ENCODE peak calls at places on chromosomes 13 and 19, in seven cellular contexts. T is SK-N-SH; Y is H9; J is cardiac muscle cell; V is CD4-positive, alpha-beta memory T cell; H is Peyer's patch; P is esophagus squamous epithelium. U is an unnamed sample.

GRCh38 chr19:58568731-58569130 is 4.4 kb downstream of the MZF1 start:
- DNase-seq in T (no peak), Y (no peak), J (no peak), V (no peak), H (peak), P (no peak), U (no peak)

GRCh38 chr19:29850482-29850881 is 38.7 kb downstream of the CCNE1 start:
- DNase-seq in T (no peak), Y (no peak), J (no peak), V (no peak), H (no peak), P (no peak), U (no peak)

GRCh38 chr19:11457115-11457514 is 21.7 kb downstream of the PRKCSH start:
- DNase-seq in T (peak), Y (no peak), J (no peak), V (no peak), H (no peak), P (no peak), U (no peak)

GRCh38 chr19:9839415-9839814 is 4.3 kb downstream of the PIN1 start:
- DNase-seq in T (no peak), Y (no peak), J (no peak), V (no peak), H (no peak), P (no peak), U (no peak)

GRCh38 chr19:49954933-49955332 is 6.0 kb downstream of the SIGLEC11 start:
- DNase-seq in T (no peak), Y (no peak), J (no peak), V (no peak), H (no peak), P (no peak), U (no peak)

GRCh38 chr13:95535243-95535642 is 17.3 kb upstream of the CLDN10 start:
- DNase-seq in T (no peak), Y (no peak), J (no peak), V (no peak), H (no peak), P (no peak), U (no peak)

GRCh38 chr13:58134012-58134411 is 502.5 kb downstream of the PCDH17 start:
- DNase-seq in T (no peak), Y (no peak), J (no peak), V (no peak), H (no peak), P (no peak), U (no peak)

GRCh38 chr13:93325303-93326297 is 99.0 kb downstream of the GPC6 start:
- DNase-seq in T (peak), Y (no peak), J (no peak), V (no peak), H (no peak), P (no peak), U (no peak)

GRCh38 chr19:7515471-7516226 is at the start of gene ZNF358:
- DNase-seq in T (peak), Y (peak), J (peak), V (no peak), H (no peak), P (no peak), U (peak)

GRCh38 chr19:46480409-46480808 is 9.0 kb upstream of the PNMA8A start:
- DNase-seq in T (no peak), Y (no peak), J (peak), V (no peak), H (no peak), P (no peak), U (no peak)

GRCh38 chr13:35699805-35700204 is 223.3 kb upstream of the MAB21L1 start:
- DNase-seq in T (no peak), Y (no peak), J (no peak), V (no peak), H (no peak), P (no peak), U (no peak)

GRCh38 chr13:79541426-79542049 is 60.6 kb downstream of the NDFIP2 start:
- DNase-seq in T (peak), Y (no peak), J (peak), V (peak), H (no peak), P (no peak), U (peak)

GRCh38 chr13:33816912-33817311 is 1.0 kb upstream of the RFC3 start:
- DNase-seq in T (no peak), Y (no peak), J (no peak), V (no peak), H (no peak), P (no peak), U (no peak)

GRCh38 chr13:105446197-105446596 is 1089.3 kb downstream of the EFNB2 start:
- DNase-seq in T (no peak), Y (no peak), J (no peak), V (no peak), H (no peak), P (no peak), U (no peak)

GRCh38 chr19:54179921-54180452 is 7.0 kb upstream of the TMC4 start:
- DNase-seq in T (peak), Y (peak), J (peak), V (no peak), H (no peak), P (no peak), U (no peak)

GRCh38 chr19:17863520-17864182 is 3.9 kb downstream of the RPL18A start:
- DNase-seq in T (peak), Y (no peak), J (no peak), V (no peak), H (no peak), P (no peak), U (no peak)

GRCh38 chr13:57787058-57787791 is 155.7 kb downstream of the PCDH17 start:
- DNase-seq in T (no peak), Y (peak), J (no peak), V (no peak), H (no peak), P (no peak), U (no peak)

GRCh38 chr19:17260842-17261325 is 3.7 kb downstream of the USHBP1 start:
- DNase-seq in T (peak), Y (peak), J (peak), V (peak), H (peak), P (no peak), U (peak)

GRCh38 chr13:64704121-64704520 is 2526.0 kb downstream of the PCDH9 start:
- DNase-seq in T (no peak), Y (no peak), J (no peak), V (no peak), H (no peak), P (no peak), U (no peak)

GRCh38 chr19:18090545-18091216 is 3.9 kb upstream of the IL12RB1 start:
- DNase-seq in T (no peak), Y (no peak), J (no peak), V (no peak), H (no peak), P (no peak), U (no peak)

GRCh38 chr19:38321646-38322323 is 2.1 kb downstream of the KCNK6 start:
- DNase-seq in T (no peak), Y (no peak), J (no peak), V (no peak), H (no peak), P (no peak), U (no peak)

GRCh38 chr13:40969169-40969901 is 49.8 kb downstream of the ELF1 start:
- DNase-seq in T (no peak), Y (no peak), J (no peak), V (no peak), H (no peak), P (no peak), U (no peak)

GRCh38 chr13:101398191-101398590 is 18.1 kb downstream of the NALCN start:
- DNase-seq in T (no peak), Y (no peak), J (no peak), V (no peak), H (no peak), P (no peak), U (no peak)
- H3K27ac ChIP-seq in T (peak), Y (no peak), J (no peak), V (no peak), H (no peak), P (no peak), U (no peak)

DNA sequence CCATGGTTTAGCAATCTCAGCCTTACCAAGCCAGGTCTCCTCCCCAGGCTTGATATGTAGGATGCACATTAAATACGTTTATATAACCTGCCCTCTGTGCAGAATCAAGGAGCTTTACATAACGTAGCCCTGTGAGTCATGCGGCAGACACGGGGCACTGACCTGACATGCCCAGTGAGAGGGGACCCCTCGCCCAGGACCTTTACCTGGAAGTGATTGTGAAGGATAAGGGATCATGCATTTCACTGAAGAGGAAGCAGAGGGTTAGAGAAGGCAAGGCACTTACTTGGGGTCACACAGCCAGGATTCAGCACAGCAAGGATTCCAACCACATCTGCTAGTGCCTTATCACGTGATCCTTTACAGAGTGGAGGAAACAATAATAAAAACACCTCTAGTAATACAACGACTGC is 18.9 kb upstream of the FOSB start:
- DNase-seq in T (no peak), Y (no peak), J (no peak), V (no peak), H (no peak), P (no peak), U (no peak)
- H3K27ac ChIP-seq in T (no peak), Y (no peak), J (no peak), V (peak), H (peak), P (peak), U (no peak)

GRCh38 chr13:101648766-101649489 is 196.5 kb downstream of the ITGBL1 start:
- DNase-seq in T (no peak), Y (no peak), J (no peak), V (no peak), H (no peak), P (no peak), U (no peak)

GRCh38 chr13:101649490-101650126 is 197.1 kb downstream of the ITGBL1 start:
- DNase-seq in T (no peak), Y (no peak), J (no peak), V (no peak), H (no peak), P (no peak), U (no peak)

DNA sequence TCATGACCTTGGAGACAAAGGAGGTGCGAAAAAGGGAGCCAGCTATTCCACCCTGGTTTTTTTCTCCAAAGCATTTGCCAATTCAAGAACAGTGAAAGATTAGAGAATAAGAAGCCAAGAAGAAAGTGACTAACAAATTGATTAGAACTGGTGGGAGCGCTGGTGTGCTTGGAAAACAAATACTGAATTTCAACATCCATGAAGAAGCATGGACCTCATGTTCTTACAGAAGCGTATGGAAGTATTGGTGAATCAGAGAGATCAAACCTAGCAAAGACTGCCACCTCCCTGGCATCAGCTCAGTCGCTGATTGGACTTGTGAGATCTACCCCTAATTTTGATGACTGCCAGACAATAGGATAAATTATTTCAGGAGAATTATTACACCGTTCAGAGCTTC is 195.3 kb downstream of the ITGBL1 start:
- DNase-seq in T (no peak), Y (no peak), J (no peak), V (no peak), H (no peak), P (no peak), U (no peak)
- H3K27ac ChIP-seq in T (no peak), Y (no peak), J (no peak), V (no peak), H (no peak), P (no peak), U (no peak)

GRCh38 chr13:108993346-108993745 is 363.9 kb downstream of the MYO16 start:
- DNase-seq in T (no peak), Y (no peak), J (no peak), V (no peak), H (no peak), P (no peak), U (no peak)
- H3K27ac ChIP-seq in T (no peak), Y (no peak), J (no peak), V (no peak), H (no peak), P (no peak), U (no peak)

U was measured in MM.1S.